ENCODE peak calls at places on chromosomes 5 and 9, in six cellular contexts. U is HCT116, J is PC-9, E is OCI-LY7, Y is IMR-90, Q is GM23248. I is an unnamed sample.

GRCh38 chr5:143546394-143546793 is 142.9 kb upstream of the NR3C1 start:
- DNase-seq in U (no peak), E (no peak), J (no peak), Y (no peak), Q (no peak), I (no peak)

GRCh38 chr5:126499742-126500396 is 76.7 kb downstream of the GRAMD2B start:
- DNase-seq in E (peak; percentile 61), J (no peak), Y (no peak), Q (peak; percentile 41), U (peak; percentile 24), I (no peak)

GRCh38 chr5:149671544-149671943 is 58.6 kb upstream of the PPARGC1B start:
- DNase-seq in Y (no peak), U (no peak), Q (no peak), J (no peak), E (no peak), I (no peak)

GRCh38 chr5:151115272-151115905 is 34.6 kb upstream of the TNIP1 start:
- DNase-seq in Y (peak; percentile 56), J (peak; percentile 76), U (peak; percentile 32), Q (peak; percentile 75), E (peak; percentile 72), I (peak; percentile 85)

GRCh38 chr9:9749591-9749990 is 863.2 kb downstream of the PTPRD start:
- DNase-seq in Q (no peak), E (no peak), Y (no peak), J (no peak), U (no peak), I (no peak)

GRCh38 chr5:61256474-61256873 is 75.6 kb upstream of the ZSWIM6 start:
- DNase-seq in J (no peak), U (no peak), E (no peak), Q (no peak), Y (no peak), I (no peak)

GRCh38 chr5:180860273-180860886 is 696 bp downstream of the ZFP62 start:
- DNase-seq in U (peak; percentile 50), Y (no peak), J (no peak), Q (peak; percentile 49), E (peak; percentile 90), I (peak; percentile 70)

GRCh38 chr9:131500939-131501541 is 1.7 kb upstream of the POMT1 start:
- DNase-seq in U (no peak), Q (peak; percentile 84), E (no peak), Y (peak; percentile 81), J (peak; percentile 45), I (no peak)

GRCh38 chr5:107377277-107377609 is 293.5 kb downstream of the EFNA5 start:
- DNase-seq in Q (no peak), J (no peak), U (no peak), Y (no peak), E (no peak), I (no peak)

GRCh38 chr5:171462928-171463843 is 43.7 kb downstream of the FGF18 start:
- DNase-seq in E (no peak), U (peak; percentile 29), Y (peak; percentile 13), J (no peak), Q (no peak), I (no peak)

GRCh38 chr5:109852371-109853160 is 162.8 kb downstream of the MAN2A1 start:
- DNase-seq in Q (peak; percentile 87), Y (peak; percentile 25), U (no peak), J (no peak), E (no peak), I (no peak)

GRCh38 chr5:116810937-116811336 is 236.3 kb upstream of the SEMA6A start:
- DNase-seq in Y (no peak), Q (no peak), U (no peak), E (no peak), J (no peak), I (no peak)
- H3K27ac ChIP-seq in Y (no peak overlapping the region), Q (no peak overlapping the region), U (no peak overlapping the region), E (no peak overlapping the region), J (no peak overlapping the region), I (no peak overlapping the region)

DNA sequence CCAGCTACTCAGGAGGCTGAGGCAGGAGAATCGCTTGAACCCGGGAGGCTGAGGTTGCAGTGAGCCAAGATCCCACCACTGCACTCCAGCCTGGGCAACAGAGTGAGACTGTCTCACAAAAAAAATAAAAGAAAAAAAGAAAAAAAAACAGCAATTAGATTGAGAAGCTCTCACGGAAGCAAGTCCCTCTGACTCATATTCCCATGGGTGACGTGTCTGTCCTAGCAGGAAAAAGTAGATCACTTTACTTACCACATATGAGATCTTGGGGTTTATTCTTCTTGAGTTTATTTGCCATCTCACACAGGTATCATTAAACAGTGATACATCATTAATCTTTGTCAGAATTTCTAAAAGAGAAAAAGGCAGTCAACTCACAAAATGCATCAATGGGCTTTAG is 62.6 kb downstream of the SUSD1 start:
- DNase-seq in Y (peak; percentile 92), J (peak; percentile 45), Q (peak; percentile 92), U (peak; percentile 83), E (no peak), I (peak; percentile 25)
- H3K4me2 ChIP-seq in Y (peak overlapping the region; percentile 59), J (peak overlapping the region; percentile 69), Q (no peak overlapping the region), U (peak overlapping the region; percentile 59), E (no peak overlapping the region), I (peak overlapping the region; percentile 16)

GRCh38 chr5:6788439-6788838 is 75.2 kb downstream of the TENT4A start:
- DNase-seq in J (no peak), Q (no peak), E (no peak), U (no peak), Y (no peak), I (no peak)
- H3K27ac ChIP-seq in J (no peak overlapping the region), Q (no peak overlapping the region), E (no peak overlapping the region), U (no peak overlapping the region), Y (no peak overlapping the region), I (no peak overlapping the region)

DNA sequence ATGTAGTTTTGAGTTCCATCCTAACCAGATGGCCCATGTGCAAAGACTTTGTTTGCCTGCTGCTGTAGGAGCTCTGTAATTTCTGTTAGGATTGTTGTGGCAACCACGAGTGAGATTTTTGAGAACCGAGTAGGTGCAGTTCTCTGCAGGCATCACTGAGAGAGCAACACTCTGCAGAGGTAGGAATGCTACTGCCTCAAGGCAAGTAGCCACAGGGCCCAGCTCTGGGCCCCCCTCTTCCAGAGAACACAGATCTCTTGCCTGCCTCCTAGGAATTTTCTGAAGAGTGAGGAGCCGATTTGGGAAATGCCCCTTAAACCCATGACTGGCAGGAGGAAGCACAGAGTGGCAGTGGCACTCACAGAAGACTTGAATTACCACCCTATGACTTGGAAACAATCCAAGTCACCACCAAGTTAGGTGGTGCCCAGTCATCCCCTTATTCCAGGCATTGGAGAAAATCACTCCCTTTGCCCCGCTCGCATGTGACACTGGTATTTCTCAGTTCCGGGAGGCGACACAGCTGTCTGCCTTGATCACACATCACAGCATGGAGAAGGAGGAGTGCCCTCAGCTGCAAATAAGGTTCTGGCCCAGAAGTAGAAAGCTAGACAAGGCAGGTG is 52.5 kb upstream of the SLC2A8 start:
- DNase-seq in E (no peak), U (no peak), Y (peak; percentile 64), Q (peak; percentile 30), J (no peak), I (no peak)
- H3K4me2 ChIP-seq in E (no peak overlapping the region), U (no peak overlapping the region), Y (no peak overlapping the region), Q (no peak overlapping the region), J (no peak overlapping the region), I (no peak overlapping the region)

DNA sequence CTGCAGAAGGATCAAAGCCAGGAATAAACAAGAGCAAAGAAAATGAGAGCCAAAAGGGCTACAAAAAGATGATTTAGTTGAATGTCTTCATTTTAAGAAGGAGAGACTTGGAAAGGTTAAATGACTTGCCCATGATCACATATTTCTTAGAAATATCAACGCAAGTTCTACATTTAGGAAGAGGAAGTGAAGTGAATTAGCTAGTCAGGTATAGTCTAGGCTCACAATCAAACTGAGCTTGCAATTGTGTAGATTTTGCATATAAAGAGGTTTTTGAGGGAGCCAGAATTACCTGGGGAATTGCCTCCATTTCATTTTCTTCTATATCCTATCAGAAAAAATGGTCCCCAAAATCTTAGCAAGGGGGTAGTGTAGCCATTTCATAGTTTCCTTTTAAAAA is 71.3 kb downstream of the MFAP3 start:
- DNase-seq in J (no peak), U (no peak), Y (no peak), Q (no peak), E (no peak), I (no peak)
- H3K27ac ChIP-seq in J (no peak overlapping the region), U (no peak overlapping the region), Y (no peak overlapping the region), Q (no peak overlapping the region), E (no peak overlapping the region), I (no peak overlapping the region)

I was measured in osteoblast.